ENCODE peak calls at places on chromosomes 6 and 20, in four cellular contexts. I is IMR-90, W is brain microvascular endothelial cell, Z is ovary. T is an unnamed sample.

GRCh38 chr6:164331026-164331425 is 916.5 kb downstream of the QKI start:
- DNase-seq in I (no peak), W (no peak), Z (no peak), T (no peak)

GRCh38 chr6:90656325-90656724 is 69.5 kb upstream of the MAP3K7 start:
- DNase-seq in I (no peak), W (no peak), Z (no peak), T (no peak)

GRCh38 chr6:82741996-82742385 is 323.6 kb downstream of the UBE3D start:
- DNase-seq in I (no peak), W (no peak), Z (no peak), T (no peak)

GRCh38 chr20:46731770-46732169 is 22.3 kb downstream of the SLC2A10 start:
- DNase-seq in I (no peak), W (no peak), Z (no peak), T (no peak)

GRCh38 chr6:129680633-129681032 is 29.3 kb downstream of the ARHGAP18 start:
- DNase-seq in I (no peak), W (no peak), Z (no peak), T (no peak)

GRCh38 chr20:412081-412480 is 4.0 kb downstream of the RBCK1 start:
- DNase-seq in I (no peak), W (no peak), Z (no peak), T (no peak)

GRCh38 chr6:36578030-36578825 is 15.9 kb upstream of the SRSF3 start:
- DNase-seq in I (no peak), W (no peak), Z (no peak), T (no peak)

GRCh38 chr20:19073584-19074198 is 138.8 kb upstream of the SLC24A3 start:
- DNase-seq in I (no peak), W (no peak), Z (no peak), T (no peak)

GRCh38 chr20:34952676-34953075 is 2.9 kb downstream of the GSS start:
- DNase-seq in I (peak; percentile 19), W (no peak), Z (no peak), T (no peak)

GRCh38 chr20:59322813-59323469 is 22.5 kb downstream of the EDN3 start:
- DNase-seq in I (no peak), W (no peak), Z (no peak), T (no peak)

GRCh38 chr20:944774-945410 is 28.8 kb upstream of the ANGPT4 start:
- DNase-seq in I (no peak), W (no peak), Z (no peak), T (no peak)

GRCh38 chr6:147161974-147162495 is 42.2 kb upstream of the STXBP5 start:
- DNase-seq in I (peak; percentile 95), W (peak; percentile 95), Z (no peak), T (peak; percentile 49)

GRCh38 chr6:110296151-110297028 is 61.8 kb downstream of the METTL24 start:
- DNase-seq in I (no peak), W (no peak), Z (no peak), T (no peak)
- H3K27ac ChIP-seq in I (no peak overlapping the region), W (no peak overlapping the region), Z (peak overlapping the region; percentile 30), T (no peak overlapping the region)

GRCh38 chr6:116386581-116387299 is 16.0 kb downstream of the DSE start:
- DNase-seq in I (peak; percentile 80), W (peak; percentile 59), Z (no peak), T (no peak)

GRCh38 chr6:116388924-116389323 is 18.2 kb downstream of the DSE start:
- DNase-seq in I (no peak), W (no peak), Z (no peak), T (no peak)

GRCh38 chr6:116385462-116385807 is 14.7 kb downstream of the DSE start:
- DNase-seq in I (peak; percentile 82), W (peak; percentile 45), Z (no peak), T (no peak)

GRCh38 chr6:116385911-116386310 is 15.2 kb downstream of the DSE start:
- DNase-seq in I (peak; percentile 33), W (no peak), Z (no peak), T (no peak)

GRCh38 chr6:116387374-116387773 is 16.6 kb downstream of the DSE start:
- DNase-seq in I (peak; percentile 90), W (peak; percentile 56), Z (no peak), T (no peak)
- H3K27ac ChIP-seq in I (peak overlapping the region; percentile 36), W (peak overlapping the region; percentile 89), Z (peak overlapping the region; percentile 0), T (no peak overlapping the region)

GRCh38 chr6:4693566-4693965 is 82.6 kb upstream of the CDYL start:
- DNase-seq in I (no peak), W (no peak), Z (no peak), T (no peak)

GRCh38 chr6:4687989-4688947 is 87.9 kb upstream of the CDYL start:
- DNase-seq in I (peak; percentile 88), W (peak; percentile 77), Z (no peak), T (no peak)

GRCh38 chr6:4693158-4693557 is 83.0 kb upstream of the CDYL start:
- DNase-seq in I (peak; percentile 72), W (no peak), Z (no peak), T (no peak)

GRCh38 chr6:4687656-4687988 is 88.6 kb upstream of the CDYL start:
- DNase-seq in I (no peak), W (no peak), Z (no peak), T (no peak)

DNA sequence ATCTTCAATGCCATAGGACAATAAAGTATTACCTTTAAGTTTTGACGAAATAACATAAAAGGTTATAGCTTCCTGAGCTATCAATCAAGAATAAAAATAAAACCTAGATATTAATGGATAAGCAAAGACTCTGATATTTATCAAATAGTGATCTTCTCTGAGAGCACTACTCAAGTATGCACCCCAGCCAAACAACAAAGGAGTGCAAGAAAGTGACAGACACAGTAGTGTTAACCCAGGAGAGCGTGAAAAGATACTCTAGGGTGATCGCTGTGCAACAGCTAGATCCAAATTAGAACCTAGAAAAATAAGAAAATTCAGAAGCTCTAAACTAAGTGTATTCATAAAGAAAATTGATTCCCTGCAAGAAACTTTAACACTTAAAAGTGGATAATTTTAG is 83.5 kb upstream of the CDYL start:
- DNase-seq in I (no peak), W (no peak), Z (no peak), T (no peak)
- H3K27ac ChIP-seq in I (no peak overlapping the region), W (no peak overlapping the region), Z (no peak overlapping the region), T (no peak overlapping the region)

GRCh38 chr20:21715193-21715881 is 9.9 kb downstream of the PAX1 start:
- DNase-seq in I (no peak), W (no peak), Z (no peak), T (no peak)
- H3K27ac ChIP-seq in I (no peak overlapping the region), W (no peak overlapping the region), Z (no peak overlapping the region), T (no peak overlapping the region)

T was measured in transverse colon.